ENCODE peak calls at places on chromosome 16, in nine cellular contexts. A is colonic mucosa; C is A549; J is cardiac muscle cell; U is stomach; H is endothelial cell of umbilical vein; B is adrenal gland; W is CD8-positive, alpha-beta T cell; R is hepatocyte. K is an unnamed sample. For H3K4me1, the result is how much of the 10 kb centered on the place peaks cover.

GRCh38 chr16:15141586-15141985 is 47.5 kb upstream of the RRN3 start:
- DNase-seq in B (no peak), U (no peak), W (no peak), H (no peak), A (no peak), R (no peak), C (no peak), J (no peak), K (no peak)

GRCh38 chr16:30700491-30700890 is 1.5 kb downstream of the SRCAP start:
- DNase-seq in W (no peak), H (no peak), U (no peak), C (no peak), R (peak), A (no peak), B (peak), J (peak), K (no peak)

GRCh38 chr16:72051818-72052217 is 2.5 kb upstream of the HP start:
- DNase-seq in A (no peak), B (no peak), R (no peak), U (no peak), C (no peak), H (no peak), J (peak), W (no peak), K (no peak)

GRCh38 chr16:88905563-88905962 is 39.1 kb upstream of the PABPN1L start:
- DNase-seq in W (no peak), H (no peak), C (peak), U (no peak), B (peak), J (no peak), R (peak), A (no peak), K (peak)

GRCh38 chr16:76729525-76729924 is 452.3 kb downstream of the CNTNAP4 start:
- DNase-seq in A (no peak), H (no peak), R (peak), B (no peak), C (no peak), W (no peak), J (no peak), U (no peak), K (no peak)

GRCh38 chr16:84599528-84600202 is 18.2 kb downstream of the COTL1 start:
- DNase-seq in B (peak), H (peak), C (peak), R (peak), J (peak), W (no peak), U (peak), A (peak), K (peak)

GRCh38 chr16:70434489-70435260 is 4.2 kb downstream of the ST3GAL2 start:
- DNase-seq in H (no peak), C (no peak), U (no peak), A (no peak), J (no peak), R (no peak), B (no peak), W (no peak), K (peak)

GRCh38 chr16:15833551-15833950 is 23.3 kb downstream of the MYH11 start:
- DNase-seq in H (no peak), A (no peak), J (no peak), C (no peak), U (no peak), W (no peak), B (no peak), R (no peak), K (no peak)

GRCh38 chr16:87657621-87658192 is 55.4 kb downstream of the JPH3 start:
- DNase-seq in W (no peak), J (peak), R (no peak), A (no peak), C (peak), U (no peak), B (no peak), H (no peak), K (peak)

DNA sequence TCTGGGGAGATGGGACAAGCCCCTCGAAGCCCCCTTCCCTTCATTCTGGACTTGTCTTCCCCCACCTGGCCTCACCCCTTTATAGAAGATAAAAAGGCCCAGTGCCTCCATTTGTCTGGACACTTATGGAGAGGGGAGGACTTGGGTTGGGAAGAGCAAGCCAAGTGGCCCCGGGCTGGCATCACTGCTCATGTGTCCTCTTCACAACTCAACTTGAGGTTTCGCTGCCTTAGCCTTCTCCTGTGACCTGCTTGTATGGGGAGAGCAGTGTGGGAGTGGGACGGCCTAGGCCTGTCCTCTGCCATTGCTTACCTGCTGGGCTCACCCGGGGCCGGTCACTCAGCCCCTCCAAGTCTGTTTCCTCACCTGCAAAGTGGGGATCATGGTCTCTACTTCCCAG is 1.4 kb downstream of the PAQR4 start:
- DNase-seq in C (no peak), H (no peak), B (no peak), U (no peak), R (no peak), J (no peak), A (no peak), W (no peak), K (no peak)
- H3K4me3 ChIP-seq in C (peak), H (peak), B (no peak), U (peak), R (no peak), J (no peak), A (peak), W (no peak), K (peak)

GRCh38 chr16:53065436-53066165 is 10.8 kb downstream of the CHD9 start:
- DNase-seq in J (peak), A (no peak), B (no peak), W (no peak), C (no peak), U (no peak), H (no peak), R (no peak), K (no peak)
- H3K4me1 ChIP-seq in J (under half), A (under half), B (under half), W (under half), C (under half), U (under half), H (under half), R (under half), K (half or more)

GRCh38 chr16:50679676-50680555 is 1.2 kb downstream of the SNX20 start:
- DNase-seq in C (no peak), B (peak), U (no peak), A (no peak), W (no peak), J (no peak), H (no peak), R (no peak), K (no peak)
- H3K4me3 ChIP-seq in C (no peak), B (no peak), U (peak), A (peak), W (peak), J (no peak), H (no peak), R (no peak), K (no peak)

DNA sequence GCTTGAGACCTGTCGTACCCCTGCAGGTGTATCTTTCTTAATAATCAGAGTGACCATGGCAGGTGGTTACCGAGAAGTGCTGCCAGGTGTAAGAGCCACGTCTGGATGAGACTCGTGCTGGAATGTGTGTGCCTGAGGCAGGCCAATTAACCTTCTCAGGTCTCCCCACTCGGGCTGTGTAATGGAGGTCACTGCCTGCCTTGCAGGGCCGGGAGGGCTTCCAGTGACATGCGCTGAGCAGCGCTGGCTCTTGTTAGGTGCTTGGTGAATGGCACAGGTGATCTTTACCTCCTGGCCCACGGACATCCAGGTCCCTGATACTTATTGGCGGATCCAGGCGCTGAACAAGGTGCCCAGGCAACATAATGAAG is 4.6 kb upstream of the GSE1 start:
- DNase-seq in C (no peak), B (no peak), R (no peak), U (peak), H (no peak), W (no peak), J (no peak), A (no peak), K (no peak)
- H3K4me1 ChIP-seq in C (under half), B (under half), R (half or more), U (half or more), H (under half), W (under half), J (under half), A (under half), K (half or more)

DNA sequence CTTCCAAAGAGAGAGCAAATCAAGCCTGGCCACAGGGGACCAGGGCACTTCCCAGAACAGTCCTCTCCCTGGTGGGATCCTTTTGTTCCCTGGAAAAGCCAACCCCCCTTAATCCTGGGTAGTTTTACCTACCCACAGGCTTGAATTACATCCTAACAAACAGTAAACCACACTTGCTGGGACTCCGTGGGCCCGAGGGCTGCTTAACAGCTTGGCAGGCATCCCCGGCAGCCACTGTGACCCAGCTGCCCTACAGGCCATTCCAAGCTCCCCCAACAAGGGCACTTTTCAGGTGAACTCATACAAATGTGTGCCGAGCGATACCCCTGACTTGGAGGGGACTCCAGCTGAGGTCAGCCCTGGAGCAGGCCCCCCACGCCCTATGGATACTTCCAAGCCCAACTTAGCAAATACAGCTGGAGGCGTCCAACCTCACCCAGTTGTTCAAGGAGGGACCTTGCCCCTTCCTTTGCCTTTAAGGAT is 26.4 kb downstream of the ADCY9 start:
- DNase-seq in C (no peak), W (no peak), R (no peak), B (no peak), U (no peak), J (no peak), H (no peak), A (peak), K (no peak)
- H3K4me3 ChIP-seq in C (no peak), W (no peak), R (no peak), B (no peak), U (no peak), J (no peak), H (no peak), A (no peak), K (no peak)

DNA sequence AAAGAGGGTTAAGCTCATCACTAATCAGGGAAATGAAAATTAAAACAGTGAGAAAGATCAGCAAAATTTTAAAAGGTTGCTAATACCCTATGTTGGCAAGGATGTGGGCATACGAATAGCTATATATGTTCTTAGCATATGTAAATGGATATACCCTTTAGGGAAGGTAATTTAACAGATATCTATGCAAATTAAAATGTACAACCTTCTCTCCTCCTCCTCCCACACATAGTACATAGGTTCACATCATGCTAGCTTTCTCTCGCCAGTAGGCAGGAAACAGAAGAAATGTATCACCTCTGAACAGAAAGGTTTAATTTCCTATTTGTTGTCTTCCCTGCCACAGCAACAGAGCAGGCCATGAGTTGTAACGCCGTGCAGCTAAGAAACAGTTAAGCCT is 103.8 kb downstream of the CDYL2 start:
- DNase-seq in B (no peak), C (no peak), U (no peak), H (no peak), J (no peak), A (no peak), W (no peak), R (no peak), K (no peak)
- H3K4me1 ChIP-seq in B (under half), C (under half), U (under half), H (under half), J (under half), A (under half), W (under half), R (under half), K (under half)

GRCh38 chr16:7340938-7341337 is 8.3 kb downstream of the RBFOX1 start:
- DNase-seq in U (no peak), W (no peak), A (no peak), C (no peak), R (no peak), J (no peak), H (no peak), B (no peak), K (no peak)

GRCh38 chr16:7345423-7345822 is 12.8 kb downstream of the RBFOX1 start:
- DNase-seq in B (no peak), U (no peak), A (no peak), W (no peak), J (no peak), C (no peak), R (no peak), H (no peak), K (no peak)

GRCh38 chr16:7342598-7342997 is 10.0 kb downstream of the RBFOX1 start:
- DNase-seq in J (no peak), R (no peak), H (no peak), U (no peak), W (no peak), A (no peak), B (no peak), C (no peak), K (no peak)

GRCh38 chr16:7343271-7343670 is 10.6 kb downstream of the RBFOX1 start:
- DNase-seq in A (no peak), C (no peak), J (no peak), H (no peak), R (no peak), W (no peak), B (no peak), U (no peak), K (no peak)

DNA sequence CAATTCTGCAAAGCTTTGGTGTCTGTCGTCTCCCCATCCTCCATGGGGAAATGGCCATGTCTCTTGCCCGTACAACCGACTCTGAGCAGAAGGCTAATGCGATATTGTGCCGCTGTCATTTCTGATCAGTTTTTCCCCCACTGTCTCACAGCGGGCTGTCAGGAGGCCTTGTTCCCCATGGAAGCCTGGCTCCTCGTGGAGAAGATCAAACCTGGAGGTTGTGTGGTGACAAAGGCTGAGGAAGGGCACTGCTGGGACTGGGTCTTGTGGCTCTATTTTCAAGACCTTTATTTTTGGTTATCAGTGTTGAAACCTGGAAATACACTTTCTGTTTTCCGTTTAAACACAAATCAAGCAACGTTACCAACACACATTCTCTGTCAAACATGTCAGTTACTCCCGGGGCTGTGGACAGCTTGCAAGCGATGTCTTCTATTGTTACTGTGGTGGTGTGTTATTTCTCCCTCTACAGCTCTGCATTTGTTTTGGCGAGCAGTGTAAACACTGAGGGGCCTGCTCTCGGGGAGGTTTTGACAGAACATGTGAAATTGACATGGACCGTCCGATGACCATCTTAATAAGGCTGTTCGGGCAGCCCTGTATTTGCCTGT is 12.3 kb downstream of the RBFOX1 start:
- DNase-seq in A (no peak), W (no peak), B (no peak), R (no peak), C (no peak), J (no peak), H (no peak), U (no peak), K (no peak)
- H3K4me3 ChIP-seq in A (no peak), W (no peak), B (no peak), R (no peak), C (no peak), J (no peak), H (no peak), U (no peak), K (no peak)

DNA sequence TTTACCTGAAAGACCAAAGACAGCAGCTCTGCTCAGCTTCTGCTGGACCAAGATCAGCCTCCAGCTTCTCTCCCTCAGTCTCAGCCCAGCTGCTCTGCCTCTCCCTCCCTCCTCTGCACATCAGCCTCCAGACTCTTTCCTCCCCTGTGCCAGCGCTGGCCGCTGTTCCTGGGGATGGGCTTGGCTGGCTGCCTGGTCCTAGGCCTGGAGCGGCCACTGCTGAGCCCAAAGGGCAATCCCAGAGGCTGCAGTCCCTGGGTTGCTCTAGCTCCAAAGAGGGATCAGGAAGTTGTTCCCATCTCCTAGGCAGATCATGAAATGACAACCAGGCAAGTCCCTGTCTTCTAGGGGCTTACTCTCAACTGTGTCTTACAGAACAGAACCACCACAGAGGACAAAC is 31.3 kb downstream of the DCUN1D3 start:
- DNase-seq in B (peak), A (peak), W (no peak), C (peak), J (peak), H (peak), U (peak), R (peak), K (no peak)
- H3K4me1 ChIP-seq in B (half or more), A (under half), W (under half), C (half or more), J (half or more), H (half or more), U (half or more), R (under half), K (under half)

GRCh38 chr16:28258571-28258970 is 33.8 kb upstream of the SBK1 start:
- DNase-seq in A (no peak), C (no peak), R (peak), W (no peak), H (no peak), B (peak), J (peak), U (peak), K (no peak)

GRCh38 chr16:28260193-28260592 is 32.1 kb upstream of the SBK1 start:
- DNase-seq in R (no peak), B (no peak), J (peak), U (no peak), A (no peak), W (no peak), C (no peak), H (no peak), K (no peak)

GRCh38 chr16:28259781-28260150 is 32.6 kb upstream of the SBK1 start:
- DNase-seq in R (no peak), W (no peak), J (no peak), B (no peak), A (no peak), H (no peak), U (no peak), C (no peak), K (no peak)

GRCh38 chr16:28257256-28257655 is 35.1 kb upstream of the SBK1 start:
- DNase-seq in H (no peak), U (no peak), C (no peak), A (no peak), B (no peak), J (no peak), R (no peak), W (no peak), K (no peak)

GRCh38 chr16:28259091-28259780 is 33.1 kb upstream of the SBK1 start:
- DNase-seq in H (no peak), J (no peak), B (no peak), W (no peak), R (no peak), C (no peak), U (no peak), A (no peak), K (no peak)
- H3K4me3 ChIP-seq in H (no peak), J (peak), B (no peak), W (no peak), R (no peak), C (no peak), U (no peak), A (no peak), K (no peak)